ENCODE peak calls at places on chromosomes 16 and 17, in ten cellular contexts. One of them, this sample, is unnamed.

GRCh38 chr17:41486809-41487530 is 2.7 kb downstream of the KRT36 start:
- DNase-seq in ovary: no peak
- DNase-seq in cardiac muscle cell: no peak
- DNase-seq in tibial nerve: no peak
- DNase-seq in left ventricle myocardium inferior: no peak
- DNase-seq in neural progenitor cell: peak
- DNase-seq in H1: peak
- DNase-seq in mammary epithelial cell: no peak
- DNase-seq in lower lobe of right lung: peak
- DNase-seq in uterus: no peak
- DNase-seq in this sample: peak

GRCh38 chr16:28821874-28822519 is 802 bp upstream of the ATXN2L start:
- DNase-seq in ovary: no peak
- DNase-seq in cardiac muscle cell: no peak
- DNase-seq in tibial nerve: no peak
- DNase-seq in left ventricle myocardium inferior: no peak
- DNase-seq in neural progenitor cell: peak
- DNase-seq in H1: no peak
- DNase-seq in mammary epithelial cell: no peak
- DNase-seq in lower lobe of right lung: no peak
- DNase-seq in uterus: no peak
- DNase-seq in this sample: no peak

GRCh38 chr16:1745900-1746692 is 25.2 kb downstream of the NME3 start:
- DNase-seq in ovary: no peak
- DNase-seq in cardiac muscle cell: peak
- DNase-seq in tibial nerve: no peak
- DNase-seq in left ventricle myocardium inferior: no peak
- DNase-seq in neural progenitor cell: no peak
- DNase-seq in H1: no peak
- DNase-seq in mammary epithelial cell: no peak
- DNase-seq in lower lobe of right lung: no peak
- DNase-seq in uterus: no peak
- DNase-seq in this sample: no peak

GRCh38 chr17:73119631-73120030 is 27.1 kb upstream of the SLC39A11 start:
- DNase-seq in ovary: no peak
- DNase-seq in cardiac muscle cell: no peak
- DNase-seq in tibial nerve: no peak
- DNase-seq in left ventricle myocardium inferior: no peak
- DNase-seq in neural progenitor cell: no peak
- DNase-seq in H1: no peak
- DNase-seq in mammary epithelial cell: no peak
- DNase-seq in lower lobe of right lung: no peak
- DNase-seq in uterus: no peak
- DNase-seq in this sample: no peak

GRCh38 chr17:28324776-28325175 is 5.8 kb downstream of the TMEM97 start:
- DNase-seq in ovary: no peak
- DNase-seq in cardiac muscle cell: no peak
- DNase-seq in tibial nerve: no peak
- DNase-seq in left ventricle myocardium inferior: no peak
- DNase-seq in neural progenitor cell: no peak
- DNase-seq in H1: no peak
- DNase-seq in mammary epithelial cell: no peak
- DNase-seq in lower lobe of right lung: no peak
- DNase-seq in uterus: no peak
- DNase-seq in this sample: no peak

GRCh38 chr17:19787733-19788357 is 39.7 kb upstream of the ALDH3A1 start:
- DNase-seq in ovary: no peak
- DNase-seq in cardiac muscle cell: peak
- DNase-seq in tibial nerve: no peak
- DNase-seq in left ventricle myocardium inferior: no peak
- DNase-seq in neural progenitor cell: no peak
- DNase-seq in H1: no peak
- DNase-seq in mammary epithelial cell: peak
- DNase-seq in lower lobe of right lung: no peak
- DNase-seq in uterus: no peak
- DNase-seq in this sample: no peak

GRCh38 chr17:38719284-38719942 is 10.7 kb upstream of the CISD3 start:
- DNase-seq in ovary: no peak
- DNase-seq in cardiac muscle cell: no peak
- DNase-seq in tibial nerve: no peak
- DNase-seq in left ventricle myocardium inferior: no peak
- DNase-seq in neural progenitor cell: peak
- DNase-seq in H1: no peak
- DNase-seq in mammary epithelial cell: no peak
- DNase-seq in lower lobe of right lung: no peak
- DNase-seq in uterus: no peak
- DNase-seq in this sample: no peak

GRCh38 chr17:77323413-77324171 is 182.8 kb downstream of the SEC14L1 start:
- DNase-seq in ovary: peak
- DNase-seq in cardiac muscle cell: peak
- DNase-seq in tibial nerve: peak
- DNase-seq in left ventricle myocardium inferior: no peak
- DNase-seq in neural progenitor cell: no peak
- DNase-seq in H1: peak
- DNase-seq in mammary epithelial cell: no peak
- DNase-seq in lower lobe of right lung: peak
- DNase-seq in uterus: peak
- DNase-seq in this sample: no peak

DNA sequence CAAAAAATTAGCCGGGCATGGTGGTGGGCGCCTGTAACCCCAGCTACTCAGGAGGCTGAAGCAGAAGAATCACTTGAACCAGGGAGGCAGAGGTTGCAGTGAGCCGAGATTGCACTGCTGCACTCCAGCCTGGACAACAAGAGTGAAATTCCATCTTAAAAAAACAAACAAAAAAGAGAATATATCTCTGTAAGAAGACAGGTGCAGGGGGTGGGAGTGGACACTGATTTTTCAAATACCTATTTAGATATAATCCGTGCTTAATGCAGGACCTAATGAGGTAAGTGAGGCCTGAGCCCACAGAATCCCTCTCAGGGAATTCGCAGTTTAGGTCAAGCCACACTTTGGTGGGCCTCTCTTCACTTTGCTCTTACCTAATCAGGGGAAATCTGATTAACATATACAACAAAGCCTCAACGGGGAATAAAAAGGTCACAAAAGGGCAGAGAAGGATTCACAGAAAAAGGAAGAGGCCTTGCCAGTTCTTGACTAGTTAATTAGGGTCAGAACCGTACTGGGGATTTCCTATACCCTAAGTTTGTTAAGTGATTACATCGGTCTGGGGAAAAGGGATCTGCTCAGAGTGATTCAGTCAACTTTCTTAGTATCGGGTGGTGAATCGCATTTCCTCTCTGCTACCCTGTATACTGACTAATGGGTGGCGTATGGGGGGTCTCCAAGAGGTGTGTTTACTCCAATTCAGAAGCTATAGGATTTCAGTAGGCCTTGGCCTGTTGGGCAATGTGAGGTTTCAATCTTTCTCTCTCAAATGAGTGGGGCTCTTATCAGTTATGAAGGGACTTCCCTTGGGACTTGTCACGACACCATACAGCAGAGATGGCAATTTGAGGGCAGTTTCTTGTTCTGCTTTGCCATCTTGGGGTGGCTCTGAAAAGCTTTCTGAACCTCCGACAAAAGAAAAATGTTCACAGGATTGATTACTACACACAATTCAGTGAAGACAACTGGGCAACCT is 1.9 kb upstream of the NFAT5 start:
- DNase-seq in ovary: no peak
- DNase-seq in cardiac muscle cell: peak
- DNase-seq in tibial nerve: no peak
- DNase-seq in left ventricle myocardium inferior: no peak
- DNase-seq in neural progenitor cell: peak
- DNase-seq in H1: peak
- DNase-seq in mammary epithelial cell: peak
- DNase-seq in lower lobe of right lung: no peak
- DNase-seq in uterus: no peak
- DNase-seq in this sample: peak
- H3K4me3 ChIP-seq in ovary: no peak
- H3K4me3 ChIP-seq in cardiac muscle cell: no peak
- H3K4me3 ChIP-seq in tibial nerve: peak
- H3K4me3 ChIP-seq in left ventricle myocardium inferior: peak
- H3K4me3 ChIP-seq in neural progenitor cell: peak
- H3K4me3 ChIP-seq in H1: peak
- H3K4me3 ChIP-seq in mammary epithelial cell: peak
- H3K4me3 ChIP-seq in lower lobe of right lung: peak
- H3K4me3 ChIP-seq in uterus: no peak
- H3K4me3 ChIP-seq in this sample: peak

DNA sequence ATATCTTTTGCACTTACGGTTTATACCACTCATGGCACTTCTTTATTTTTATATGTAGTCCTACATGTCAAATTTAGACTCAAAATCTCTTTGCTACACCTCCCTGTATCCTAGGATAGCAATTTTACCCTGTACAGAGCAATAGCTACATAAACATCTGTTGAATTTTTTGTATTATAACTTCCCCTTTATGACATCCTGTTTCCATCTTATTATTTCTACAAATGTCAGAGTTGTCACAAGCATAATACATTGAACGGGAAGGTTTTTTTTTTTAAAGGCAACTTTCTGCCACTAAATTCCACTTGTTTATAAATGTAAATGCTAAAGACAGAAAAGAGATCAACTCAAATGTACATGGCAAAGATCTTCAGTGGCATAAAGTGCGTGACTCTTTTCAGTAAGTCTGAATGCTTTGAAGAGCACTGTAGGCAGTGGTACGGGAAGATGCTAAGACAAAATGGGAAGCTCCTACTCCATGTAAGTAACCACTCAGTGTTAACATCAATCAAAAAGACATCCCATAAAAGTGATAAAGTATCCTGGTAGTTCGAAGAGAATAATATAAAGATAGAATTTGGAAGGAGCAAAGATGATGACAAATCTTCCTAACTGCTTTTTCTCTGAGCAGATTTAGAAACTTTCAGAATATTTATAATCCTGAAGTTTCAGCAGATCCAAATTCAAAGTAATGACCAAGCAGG is 26.8 kb downstream of the GNA13 start:
- DNase-seq in ovary: no peak
- DNase-seq in cardiac muscle cell: no peak
- DNase-seq in tibial nerve: no peak
- DNase-seq in left ventricle myocardium inferior: no peak
- DNase-seq in neural progenitor cell: no peak
- DNase-seq in H1: no peak
- DNase-seq in mammary epithelial cell: no peak
- DNase-seq in lower lobe of right lung: no peak
- DNase-seq in uterus: no peak
- DNase-seq in this sample: no peak
- H3K4me3 ChIP-seq in ovary: no peak
- H3K4me3 ChIP-seq in cardiac muscle cell: no peak
- H3K4me3 ChIP-seq in tibial nerve: no peak
- H3K4me3 ChIP-seq in left ventricle myocardium inferior: no peak
- H3K4me3 ChIP-seq in neural progenitor cell: no peak
- H3K4me3 ChIP-seq in H1: no peak
- H3K4me3 ChIP-seq in mammary epithelial cell: no peak
- H3K4me3 ChIP-seq in lower lobe of right lung: no peak
- H3K4me3 ChIP-seq in uterus: no peak
- H3K4me3 ChIP-seq in this sample: no peak

GRCh38 chr16:30698139-30698815 is 694 bp upstream of the SRCAP start:
- DNase-seq in ovary: peak
- DNase-seq in cardiac muscle cell: peak
- DNase-seq in tibial nerve: peak
- DNase-seq in left ventricle myocardium inferior: peak
- DNase-seq in neural progenitor cell: peak
- DNase-seq in H1: peak
- DNase-seq in mammary epithelial cell: peak
- DNase-seq in lower lobe of right lung: peak
- DNase-seq in uterus: peak
- DNase-seq in this sample: peak

GRCh38 chr16:30700971-30701370 is 2.0 kb downstream of the SRCAP start:
- DNase-seq in ovary: no peak
- DNase-seq in cardiac muscle cell: no peak
- DNase-seq in tibial nerve: no peak
- DNase-seq in left ventricle myocardium inferior: no peak
- DNase-seq in neural progenitor cell: no peak
- DNase-seq in H1: no peak
- DNase-seq in mammary epithelial cell: no peak
- DNase-seq in lower lobe of right lung: no peak
- DNase-seq in uterus: no peak
- DNase-seq in this sample: no peak

GRCh38 chr16:30698816-30699614 is at the start of gene SRCAP:
- DNase-seq in ovary: peak
- DNase-seq in cardiac muscle cell: peak
- DNase-seq in tibial nerve: peak
- DNase-seq in left ventricle myocardium inferior: peak
- DNase-seq in neural progenitor cell: peak
- DNase-seq in H1: peak
- DNase-seq in mammary epithelial cell: peak
- DNase-seq in lower lobe of right lung: peak
- DNase-seq in uterus: peak
- DNase-seq in this sample: peak

GRCh38 chr16:30699615-30700099 is 686 bp downstream of the SRCAP start:
- DNase-seq in ovary: no peak
- DNase-seq in cardiac muscle cell: no peak
- DNase-seq in tibial nerve: no peak
- DNase-seq in left ventricle myocardium inferior: no peak
- DNase-seq in neural progenitor cell: no peak
- DNase-seq in H1: no peak
- DNase-seq in mammary epithelial cell: no peak
- DNase-seq in lower lobe of right lung: no peak
- DNase-seq in uterus: no peak
- DNase-seq in this sample: no peak

DNA sequence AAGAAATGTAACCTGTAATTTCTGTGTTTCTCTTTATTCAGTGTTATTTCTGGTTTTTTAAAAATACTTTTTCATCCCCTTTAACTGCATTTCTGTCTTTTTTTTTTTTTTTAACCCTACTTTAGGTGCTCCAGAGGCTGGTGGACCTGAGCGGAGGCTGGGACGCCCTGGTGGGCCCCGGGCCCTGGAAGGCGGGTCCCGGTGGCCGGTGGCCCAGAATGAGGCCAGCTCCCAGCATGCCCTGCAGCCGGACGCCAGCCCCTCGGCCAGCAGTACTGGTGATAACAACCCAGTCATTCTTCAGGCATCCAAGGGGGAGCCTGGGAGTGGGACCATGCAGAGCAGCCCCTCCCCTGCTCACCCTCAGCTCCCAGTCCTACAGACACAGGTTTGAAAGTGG is 1.5 kb downstream of the SRCAP start:
- DNase-seq in ovary: no peak
- DNase-seq in cardiac muscle cell: peak
- DNase-seq in tibial nerve: no peak
- DNase-seq in left ventricle myocardium inferior: peak
- DNase-seq in neural progenitor cell: no peak
- DNase-seq in H1: no peak
- DNase-seq in mammary epithelial cell: no peak
- DNase-seq in lower lobe of right lung: no peak
- DNase-seq in uterus: no peak
- DNase-seq in this sample: no peak
- H3K4me3 ChIP-seq in ovary: no peak
- H3K4me3 ChIP-seq in cardiac muscle cell: no peak
- H3K4me3 ChIP-seq in tibial nerve: no peak
- H3K4me3 ChIP-seq in left ventricle myocardium inferior: peak
- H3K4me3 ChIP-seq in neural progenitor cell: no peak
- H3K4me3 ChIP-seq in H1: no peak
- H3K4me3 ChIP-seq in mammary epithelial cell: peak
- H3K4me3 ChIP-seq in lower lobe of right lung: no peak
- H3K4me3 ChIP-seq in uterus: no peak
- H3K4me3 ChIP-seq in this sample: no peak

DNA sequence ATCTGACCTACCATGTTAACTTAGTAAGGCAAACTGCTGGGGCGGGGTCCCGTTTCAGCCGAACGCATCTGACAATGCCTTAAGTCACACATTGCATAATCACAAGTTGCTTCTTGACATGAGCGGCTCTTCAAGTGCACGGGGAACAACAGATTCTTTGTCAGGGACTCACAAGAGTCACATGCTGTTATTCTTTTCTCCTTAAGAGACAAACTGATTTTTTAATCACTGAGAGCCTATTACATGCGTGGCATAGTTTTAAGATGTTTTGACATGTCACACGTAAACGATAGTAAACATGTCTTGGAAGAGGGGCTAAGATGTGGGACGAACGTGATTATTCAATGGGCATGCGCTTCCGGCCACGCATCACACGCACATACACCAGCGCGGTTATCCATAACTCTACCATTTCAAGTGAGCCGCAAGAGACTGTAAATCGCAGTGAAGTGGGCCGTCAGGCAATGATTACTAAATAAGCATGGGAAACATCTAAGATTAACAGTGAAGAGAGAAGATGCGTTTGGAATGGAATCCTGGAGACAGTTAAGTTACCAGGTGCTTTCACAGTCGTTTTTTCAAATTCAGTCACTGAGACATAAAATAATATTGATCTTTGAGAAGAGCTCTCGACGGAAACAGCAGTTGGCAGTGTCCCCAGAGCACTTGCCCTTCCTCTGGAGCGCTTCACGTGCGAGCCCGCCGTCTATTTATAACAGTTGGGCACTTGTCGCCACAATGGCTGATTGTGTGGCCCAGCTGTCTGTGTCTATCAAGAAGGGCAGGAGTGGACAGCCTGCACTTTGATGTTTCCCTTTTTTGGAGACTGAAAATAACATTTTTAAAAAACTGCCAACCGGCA is 63.2 kb downstream of the ADCY9 start:
- DNase-seq in ovary: peak
- DNase-seq in cardiac muscle cell: peak
- DNase-seq in tibial nerve: peak
- DNase-seq in left ventricle myocardium inferior: peak
- DNase-seq in neural progenitor cell: no peak
- DNase-seq in H1: no peak
- DNase-seq in mammary epithelial cell: peak
- DNase-seq in lower lobe of right lung: peak
- DNase-seq in uterus: no peak
- DNase-seq in this sample: no peak
- H3K4me3 ChIP-seq in ovary: no peak
- H3K4me3 ChIP-seq in cardiac muscle cell: no peak
- H3K4me3 ChIP-seq in tibial nerve: peak
- H3K4me3 ChIP-seq in left ventricle myocardium inferior: peak
- H3K4me3 ChIP-seq in neural progenitor cell: no peak
- H3K4me3 ChIP-seq in H1: no peak
- H3K4me3 ChIP-seq in mammary epithelial cell: peak
- H3K4me3 ChIP-seq in lower lobe of right lung: peak
- H3K4me3 ChIP-seq in uterus: peak
- H3K4me3 ChIP-seq in this sample: no peak

This sample was measured in neuronal stem cell.